ENCODE peak calls at places on chromosomes 13 and 19, in five cellular contexts. W is endothelial cell; T is OCI-LY7; H is CD8-positive, alpha-beta T cell; M is activated naive CD4-positive, alpha-beta T cell treated with anti-CD3 and anti-CD28 coated beads for 36 hours. Q is an unnamed sample.

GRCh38 chr19:7874857-7875393 is 735 bp upstream of the PRR36 start:
- DNase-seq in H (no peak), T (no peak), W (no peak), M (no peak), Q (no peak)

GRCh38 chr13:44860427-44860826 is 128.8 kb downstream of the NUFIP1 start:
- DNase-seq in T (no peak), M (no peak), W (no peak), H (no peak), Q (no peak)

GRCh38 chr19:5314012-5314906 is 26.4 kb downstream of the PTPRS start:
- DNase-seq in W (no peak), M (no peak), T (no peak), H (no peak), Q (no peak)

GRCh38 chr19:1945899-1946298 is 4.9 kb downstream of the CSNK1G2 start:
- DNase-seq in H (no peak), W (peak), M (peak), T (peak), Q (no peak)

GRCh38 chr19:5903054-5903501 is 512 bp downstream of the NDUFA11 start:
- DNase-seq in W (no peak), M (peak), H (no peak), T (peak), Q (no peak)

GRCh38 chr19:48745208-48745995 is 1.3 kb downstream of the IZUMO1 start:
- DNase-seq in H (no peak), T (peak), W (peak), M (peak), Q (peak)

GRCh38 chr13:40172149-40172591 is 494.3 kb downstream of the FOXO1 start:
- DNase-seq in H (no peak), M (no peak), W (no peak), T (no peak), Q (no peak)

GRCh38 chr19:41226053-41226873 is 7.2 kb downstream of the AXL start:
- DNase-seq in M (peak), W (peak), H (no peak), T (no peak), Q (no peak)

GRCh38 chr13:28449826-28450773 is 44.8 kb downstream of the FLT1 start:
- DNase-seq in H (no peak), W (no peak), T (no peak), M (no peak), Q (no peak)

GRCh38 chr13:113937073-113937472 is 36.8 kb downstream of the C13orf46 start:
- DNase-seq in T (no peak), M (no peak), W (no peak), H (no peak), Q (no peak)

GRCh38 chr19:34269968-34270621 is 15.7 kb downstream of the GARRE1 start:
- DNase-seq in M (peak), H (peak), T (peak), W (peak), Q (peak)

GRCh38 chr13:109301711-109302110 is 484.7 kb downstream of the IRS2 start:
- DNase-seq in W (no peak), M (no peak), T (no peak), H (no peak), Q (no peak)

GRCh38 chr13:107324416-107325204 is 756.7 kb upstream of the ARGLU1 start:
- DNase-seq in T (no peak), M (no peak), W (no peak), H (no peak), Q (no peak)

GRCh38 chr19:4909172-4909896 is at the start of gene UHRF1:
- DNase-seq in H (no peak), T (peak), M (peak), W (no peak), Q (no peak)

GRCh38 chr13:67515895-67516294 is 285.8 kb upstream of the PCDH9 start:
- DNase-seq in M (no peak), T (no peak), W (no peak), H (no peak), Q (no peak)

GRCh38 chr13:54029720-54030119 is 1001.1 kb downstream of the OLFM4 start:
- DNase-seq in T (no peak), H (no peak), W (no peak), M (no peak), Q (no peak)

GRCh38 chr13:76636881-76637280 is 249.3 kb downstream of the KCTD12 start:
- DNase-seq in W (no peak), M (no peak), H (no peak), T (no peak), Q (no peak)

GRCh38 chr13:20141238-20142018 is 19.4 kb downstream of the GJA3 start:
- DNase-seq in H (no peak), M (no peak), T (no peak), W (no peak), Q (no peak)

GRCh38 chr19:3249408-3249807 is 24.9 kb downstream of the CELF5 start:
- DNase-seq in T (peak), H (no peak), M (no peak), W (no peak), Q (no peak)

GRCh38 chr19:41997121-41997850 is 3.3 kb upstream of the ATP1A3 start:
- DNase-seq in T (peak), H (peak), W (peak), M (peak), Q (no peak)